ENCODE peak calls at places on chromosome 7, in four cellular contexts. V, K, J and P are unnamed samples.

GRCh38 chr7:21054427-21055133 is 267.9 kb upstream of the SP8 start:
- DNase-seq in V (no peak), K (no peak), J (no peak), P (no peak)

GRCh38 chr7:51209426-51209825 is 107.2 kb downstream of the COBL start:
- DNase-seq in V (no peak), K (no peak), J (no peak), P (no peak)

GRCh38 chr7:1919539-1920265 is 249.6 kb downstream of the ELFN1 start:
- DNase-seq in V (no peak), K (peak; percentile 46), J (no peak), P (peak; percentile 69)

GRCh38 chr7:70739646-70740045 is 392.3 kb upstream of the GALNT17 start:
- DNase-seq in V (no peak), K (no peak), J (no peak), P (no peak)

GRCh38 chr7:112887-113286 is 79.5 kb upstream of the FAM20C start:
- DNase-seq in V (no peak), K (no peak), J (no peak), P (no peak)

GRCh38 chr7:155323001-155323638 is 25.4 kb downstream of the INSIG1 start:
- DNase-seq in V (no peak), K (no peak), J (no peak), P (no peak)

GRCh38 chr7:80060218-80060806 is 74.3 kb upstream of the GNAI1 start:
- DNase-seq in V (no peak), K (no peak), J (peak; percentile 64), P (no peak)

GRCh38 chr7:16062269-16062668 is 359.1 kb downstream of the CRPPA start:
- DNase-seq in V (no peak), K (no peak), J (no peak), P (no peak)

GRCh38 chr7:107579546-107579880 is 533 bp upstream of the BCAP29 start:
- DNase-seq in V (no peak), K (no peak), J (peak; percentile 78), P (no peak)

GRCh38 chr7:131104611-131105293 is 222.9 kb upstream of the MKLN1 start:
- DNase-seq in V (no peak), K (no peak), J (no peak), P (no peak)

GRCh38 chr7:44292876-44293560 is 32.4 kb downstream of the CAMK2B start:
- DNase-seq in V (peak; percentile 8), K (no peak), J (no peak), P (no peak)

GRCh38 chr7:55552320-55553086 is 19.8 kb downstream of the VOPP1 start:
- DNase-seq in V (no peak), K (peak; percentile 15), J (no peak), P (no peak)

GRCh38 chr7:129824291-129825004 is 128.3 kb downstream of the UBE2H start:
- DNase-seq in V (no peak), K (no peak), J (no peak), P (no peak)

GRCh38 chr7:16650266-16650665 is 4.3 kb downstream of the BZW2 start:
- DNase-seq in V (no peak), K (no peak), J (no peak), P (no peak)

GRCh38 chr7:24521917-24522583 is 51.2 kb upstream of the PALS2 start:
- DNase-seq in V (no peak), K (no peak), J (no peak), P (no peak)

GRCh38 chr7:115271332-115272235 is 349.7 kb downstream of the MDFIC start:
- DNase-seq in V (no peak), K (no peak), J (no peak), P (no peak)